ENCODE peak calls at places on chromosomes 7 and 10, in five cellular contexts. W, B, A, Z and X are unnamed samples.
A peak's percentile ranks its signal among the peaks of the same experiment; 100 is the strongest.

GRCh38 chr10:50604049-50604640 is 19.6 kb downstream of the SGMS1 start:
- DNase-seq in W (no peak), B (peak; percentile 47), A (no peak), Z (peak; percentile 26), X (no peak)

GRCh38 chr7:127683776-127684681 is 32.0 kb downstream of the SND1 start:
- DNase-seq in W (no peak), B (peak; percentile 8), A (no peak), Z (peak; percentile 27), X (no peak)

GRCh38 chr7:4830176-4830575 is 31.7 kb downstream of the PAPOLB start:
- DNase-seq in W (peak; percentile 71), B (peak; percentile 78), A (peak; percentile 78), Z (peak; percentile 74), X (no peak)

GRCh38 chr10:132065491-132066105 is at the start of gene JAKMIP3:
- DNase-seq in W (peak; percentile 35), B (no peak), A (no peak), Z (peak; percentile 90), X (peak; percentile 84)

GRCh38 chr7:140659727-140660396 is 12.9 kb upstream of the ADCK2 start:
- DNase-seq in W (no peak), B (no peak), A (no peak), Z (no peak), X (no peak)

GRCh38 chr7:4634166-4634565 is 47.9 kb upstream of the FOXK1 start:
- DNase-seq in W (no peak), B (no peak), A (no peak), Z (peak; percentile 65), X (no peak)

GRCh38 chr7:14761506-14762296 is 140.8 kb downstream of the DGKB start:
- DNase-seq in W (no peak), B (no peak), A (no peak), Z (peak; percentile 86), X (no peak)

GRCh38 chr7:75534727-75535307 is 42.7 kb downstream of the SPDYE5 start:
- DNase-seq in W (no peak), B (peak; percentile 73), A (no peak), Z (peak; percentile 35), X (no peak)

GRCh38 chr7:121395961-121396757 is at the start of gene FAM3C:
- DNase-seq in W (peak; percentile 92), B (peak; percentile 95), A (peak; percentile 93), Z (peak; percentile 96), X (peak; percentile 98)

GRCh38 chr10:102620615-102621417 is 23.5 kb upstream of the TRIM8 start:
- DNase-seq in W (no peak), B (no peak), A (peak; percentile 39), Z (peak; percentile 69), X (no peak)

GRCh38 chr10:119517235-119518141 is 25.0 kb downstream of the RGS10 start:
- DNase-seq in W (peak; percentile 36), B (peak; percentile 68), A (peak; percentile 64), Z (peak; percentile 26), X (no peak)

GRCh38 chr7:98758157-98758556 is 111.7 kb downstream of the TMEM130 start:
- DNase-seq in W (no peak), B (no peak), A (no peak), Z (no peak), X (no peak)

GRCh38 chr7:98754041-98754479 is 115.8 kb downstream of the TMEM130 start:
- DNase-seq in W (no peak), B (no peak), A (no peak), Z (peak; percentile 5), X (no peak)

GRCh38 chr7:98760201-98760651 is 109.6 kb downstream of the TMEM130 start:
- DNase-seq in W (no peak), B (no peak), A (no peak), Z (peak; percentile 4), X (no peak)

GRCh38 chr7:98753176-98753575 is 116.6 kb downstream of the TMEM130 start:
- DNase-seq in W (no peak), B (no peak), A (no peak), Z (no peak), X (no peak)

GRCh38 chr7:98755138-98755898 is 114.5 kb downstream of the TMEM130 start:
- DNase-seq in W (no peak), B (no peak), A (no peak), Z (no peak), X (no peak)
- TF ChIP-seq CTCF in W (no peak), B (peak; percentile 18), A (no peak), Z (no peak), X (no peak)

GRCh38 chr10:90598513-90598912 is 259.3 kb downstream of the HTR7 start:
- DNase-seq in W (no peak), B (no peak), A (no peak), Z (no peak), X (no peak)
- TF ChIP-seq CTCF in W (no peak), B (no peak), A (no peak), Z (no peak), X (no peak)

DNA sequence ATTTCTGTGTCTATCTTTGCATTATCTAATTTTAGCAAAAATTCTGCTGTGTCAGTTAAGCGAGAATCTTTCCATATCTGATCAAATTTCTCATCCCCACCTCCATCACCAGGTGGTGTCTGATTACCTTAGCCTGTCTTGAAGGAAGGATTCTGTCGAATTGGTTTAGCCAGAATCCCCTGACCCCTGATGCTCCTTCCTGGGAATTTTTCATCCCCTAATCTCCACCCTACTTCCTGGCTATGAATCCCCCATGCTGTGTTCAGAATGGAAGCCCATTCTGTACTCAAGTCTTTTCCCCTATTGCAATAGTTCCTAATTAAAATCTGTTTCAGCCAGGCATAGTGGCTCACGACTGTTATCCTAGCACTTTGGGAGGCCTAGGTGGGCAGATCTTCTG is 216.1 kb downstream of the SKIDA1 start:
- DNase-seq in W (no peak), B (no peak), A (no peak), Z (no peak), X (no peak)
- TF ChIP-seq CTCF in W (no peak), B (no peak), A (no peak), Z (no peak), X (no peak)

GRCh38 chr10:115171392-115171960 is 78.3 kb downstream of the ATRNL1 start:
- DNase-seq in W (no peak), B (no peak), A (no peak), Z (peak; percentile 18), X (no peak)
- TF ChIP-seq CTCF in W (no peak), B (peak; percentile 2), A (peak; percentile 45), Z (peak; percentile 26), X (peak; percentile 57)

DNA sequence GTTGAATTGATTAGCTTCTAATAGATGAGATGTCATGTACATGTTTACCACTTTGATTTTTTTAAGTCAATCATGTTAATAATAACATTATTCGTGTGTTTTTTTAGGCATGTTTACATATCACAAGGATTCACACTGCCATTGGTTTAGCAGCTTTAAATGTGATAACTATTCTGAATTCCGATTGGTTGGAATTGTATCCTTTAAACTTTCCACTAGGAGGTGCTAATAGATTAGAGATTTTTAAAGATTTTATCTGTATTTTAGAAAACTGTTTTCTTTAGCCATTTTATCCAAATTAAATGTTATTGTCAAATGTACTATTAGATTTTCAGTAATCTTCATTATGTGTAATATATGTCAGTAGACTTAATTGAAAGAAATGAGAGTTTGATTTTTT is 83.2 kb downstream of the HECTD2 start:
- DNase-seq in W (no peak), B (peak; percentile 17), A (no peak), Z (peak; percentile 60), X (no peak)
- TF ChIP-seq CTCF in W (no peak), B (no peak), A (peak; percentile 41), Z (peak; percentile 13), X (peak; percentile 57)

GRCh38 chr7:88072036-88072714 is 138.1 kb downstream of the ADAM22 start:
- DNase-seq in W (no peak), B (peak; percentile 30), A (no peak), Z (no peak), X (no peak)

GRCh38 chr7:88072715-88073055 is 138.6 kb downstream of the ADAM22 start:
- DNase-seq in W (no peak), B (no peak), A (no peak), Z (no peak), X (no peak)

GRCh38 chr7:88069093-88069492 is 135.0 kb downstream of the ADAM22 start:
- DNase-seq in W (no peak), B (no peak), A (no peak), Z (no peak), X (no peak)

GRCh38 chr7:88075216-88075615 is 141.2 kb downstream of the ADAM22 start:
- DNase-seq in W (no peak), B (no peak), A (no peak), Z (no peak), X (no peak)

GRCh38 chr7:88073625-88074024 is 139.6 kb downstream of the ADAM22 start:
- DNase-seq in W (no peak), B (no peak), A (no peak), Z (no peak), X (no peak)
- TF ChIP-seq CTCF in W (no peak), B (no peak), A (no peak), Z (no peak), X (no peak)